ENCODE peak calls at places on chromosomes 5 and 9, in eight cellular contexts. One of them, this sample, is unnamed.

GRCh38 chr9:90909747-90910283 is 108.2 kb downstream of the SYK start:
- DNase-seq in heart left ventricle: no peak
- DNase-seq in Panc1: no peak
- DNase-seq in tibial artery: no peak
- DNase-seq in psoas muscle: no peak
- DNase-seq in hepatocyte: no peak
- DNase-seq in heart right ventricle: no peak
- DNase-seq in CD4-positive, alpha-beta T cell: no peak
- DNase-seq in this sample: no peak

GRCh38 chr9:120839146-120839545 is 3.6 kb downstream of the PSMD5 start:
- DNase-seq in heart left ventricle: no peak
- DNase-seq in Panc1: no peak
- DNase-seq in tibial artery: no peak
- DNase-seq in psoas muscle: no peak
- DNase-seq in hepatocyte: no peak
- DNase-seq in heart right ventricle: no peak
- DNase-seq in CD4-positive, alpha-beta T cell: no peak
- DNase-seq in this sample: no peak

GRCh38 chr5:855771-856530 is 5.2 kb upstream of the ZDHHC11 start:
- DNase-seq in heart left ventricle: peak
- DNase-seq in Panc1: peak
- DNase-seq in tibial artery: peak
- DNase-seq in psoas muscle: peak
- DNase-seq in hepatocyte: no peak
- DNase-seq in heart right ventricle: no peak
- DNase-seq in CD4-positive, alpha-beta T cell: no peak
- DNase-seq in this sample: no peak

GRCh38 chr5:2865856-2866546 is 114.5 kb upstream of the IRX2 start:
- DNase-seq in heart left ventricle: no peak
- DNase-seq in Panc1: no peak
- DNase-seq in tibial artery: no peak
- DNase-seq in psoas muscle: no peak
- DNase-seq in hepatocyte: no peak
- DNase-seq in heart right ventricle: no peak
- DNase-seq in CD4-positive, alpha-beta T cell: no peak
- DNase-seq in this sample: no peak

GRCh38 chr5:122408592-122409219 is 96.7 kb downstream of the SNCAIP start:
- DNase-seq in heart left ventricle: no peak
- DNase-seq in Panc1: no peak
- DNase-seq in tibial artery: no peak
- DNase-seq in psoas muscle: no peak
- DNase-seq in hepatocyte: no peak
- DNase-seq in heart right ventricle: no peak
- DNase-seq in CD4-positive, alpha-beta T cell: no peak
- DNase-seq in this sample: no peak

GRCh38 chr5:128749584-128749983 is 211.5 kb upstream of the FBN2 start:
- DNase-seq in heart left ventricle: no peak
- DNase-seq in Panc1: no peak
- DNase-seq in tibial artery: no peak
- DNase-seq in psoas muscle: no peak
- DNase-seq in hepatocyte: no peak
- DNase-seq in heart right ventricle: no peak
- DNase-seq in CD4-positive, alpha-beta T cell: no peak
- DNase-seq in this sample: no peak

GRCh38 chr9:875119-875962 is 33.8 kb downstream of the DMRT1 start:
- DNase-seq in heart left ventricle: no peak
- DNase-seq in Panc1: no peak
- DNase-seq in tibial artery: no peak
- DNase-seq in psoas muscle: no peak
- DNase-seq in hepatocyte: no peak
- DNase-seq in heart right ventricle: no peak
- DNase-seq in CD4-positive, alpha-beta T cell: no peak
- DNase-seq in this sample: no peak

GRCh38 chr9:112771359-112772214 is 21.0 kb downstream of the SNX30 start:
- DNase-seq in heart left ventricle: no peak
- DNase-seq in Panc1: no peak
- DNase-seq in tibial artery: no peak
- DNase-seq in psoas muscle: no peak
- DNase-seq in hepatocyte: no peak
- DNase-seq in heart right ventricle: no peak
- DNase-seq in CD4-positive, alpha-beta T cell: no peak
- DNase-seq in this sample: no peak

GRCh38 chr5:40171971-40172370 is 507.7 kb upstream of the PTGER4 start:
- DNase-seq in heart left ventricle: no peak
- DNase-seq in Panc1: no peak
- DNase-seq in tibial artery: no peak
- DNase-seq in psoas muscle: no peak
- DNase-seq in hepatocyte: no peak
- DNase-seq in heart right ventricle: no peak
- DNase-seq in CD4-positive, alpha-beta T cell: no peak
- DNase-seq in this sample: no peak

GRCh38 chr5:149046196-149046829 is 16.5 kb downstream of the SH3TC2 start:
- DNase-seq in heart left ventricle: no peak
- DNase-seq in Panc1: no peak
- DNase-seq in tibial artery: no peak
- DNase-seq in psoas muscle: no peak
- DNase-seq in hepatocyte: no peak
- DNase-seq in heart right ventricle: no peak
- DNase-seq in CD4-positive, alpha-beta T cell: no peak
- DNase-seq in this sample: no peak

GRCh38 chr9:87421734-87422133 is 75.9 kb upstream of the DAPK1 start:
- DNase-seq in heart left ventricle: no peak
- DNase-seq in Panc1: no peak
- DNase-seq in tibial artery: no peak
- DNase-seq in psoas muscle: no peak
- DNase-seq in hepatocyte: no peak
- DNase-seq in heart right ventricle: no peak
- DNase-seq in CD4-positive, alpha-beta T cell: no peak
- DNase-seq in this sample: no peak
- H3K27ac ChIP-seq in heart left ventricle: no peak
- H3K27ac ChIP-seq in Panc1: no peak
- H3K27ac ChIP-seq in tibial artery: no peak
- H3K27ac ChIP-seq in psoas muscle: no peak
- H3K27ac ChIP-seq in hepatocyte: no peak
- H3K27ac ChIP-seq in heart right ventricle: no peak
- H3K27ac ChIP-seq in CD4-positive, alpha-beta T cell: no peak
- H3K27ac ChIP-seq in this sample: no peak

GRCh38 chr9:108838017-108838416 is 17.8 kb downstream of the ACTL7B start:
- DNase-seq in heart left ventricle: no peak
- DNase-seq in Panc1: no peak
- DNase-seq in tibial artery: no peak
- DNase-seq in psoas muscle: no peak
- DNase-seq in hepatocyte: no peak
- DNase-seq in heart right ventricle: no peak
- DNase-seq in CD4-positive, alpha-beta T cell: no peak
- DNase-seq in this sample: no peak

GRCh38 chr9:108844391-108844790 is 11.4 kb downstream of the ACTL7B start:
- DNase-seq in heart left ventricle: no peak
- DNase-seq in Panc1: no peak
- DNase-seq in tibial artery: no peak
- DNase-seq in psoas muscle: no peak
- DNase-seq in hepatocyte: no peak
- DNase-seq in heart right ventricle: no peak
- DNase-seq in CD4-positive, alpha-beta T cell: no peak
- DNase-seq in this sample: no peak

GRCh38 chr9:108837530-108837929 is 18.3 kb downstream of the ACTL7B start:
- DNase-seq in heart left ventricle: no peak
- DNase-seq in Panc1: no peak
- DNase-seq in tibial artery: no peak
- DNase-seq in psoas muscle: no peak
- DNase-seq in hepatocyte: no peak
- DNase-seq in heart right ventricle: no peak
- DNase-seq in CD4-positive, alpha-beta T cell: no peak
- DNase-seq in this sample: no peak

GRCh38 chr9:108844856-108845255 is 10.9 kb downstream of the ACTL7B start:
- DNase-seq in heart left ventricle: no peak
- DNase-seq in Panc1: no peak
- DNase-seq in tibial artery: no peak
- DNase-seq in psoas muscle: no peak
- DNase-seq in hepatocyte: no peak
- DNase-seq in heart right ventricle: no peak
- DNase-seq in CD4-positive, alpha-beta T cell: no peak
- DNase-seq in this sample: no peak

GRCh38 chr9:108842610-108843295 is 13.0 kb downstream of the ACTL7B start:
- DNase-seq in heart left ventricle: no peak
- DNase-seq in Panc1: no peak
- DNase-seq in tibial artery: no peak
- DNase-seq in psoas muscle: no peak
- DNase-seq in hepatocyte: no peak
- DNase-seq in heart right ventricle: no peak
- DNase-seq in CD4-positive, alpha-beta T cell: no peak
- DNase-seq in this sample: no peak
- H3K27ac ChIP-seq in heart left ventricle: no peak
- H3K27ac ChIP-seq in Panc1: no peak
- H3K27ac ChIP-seq in tibial artery: no peak
- H3K27ac ChIP-seq in psoas muscle: no peak
- H3K27ac ChIP-seq in hepatocyte: no peak
- H3K27ac ChIP-seq in heart right ventricle: no peak
- H3K27ac ChIP-seq in CD4-positive, alpha-beta T cell: no peak
- H3K27ac ChIP-seq in this sample: no peak

DNA sequence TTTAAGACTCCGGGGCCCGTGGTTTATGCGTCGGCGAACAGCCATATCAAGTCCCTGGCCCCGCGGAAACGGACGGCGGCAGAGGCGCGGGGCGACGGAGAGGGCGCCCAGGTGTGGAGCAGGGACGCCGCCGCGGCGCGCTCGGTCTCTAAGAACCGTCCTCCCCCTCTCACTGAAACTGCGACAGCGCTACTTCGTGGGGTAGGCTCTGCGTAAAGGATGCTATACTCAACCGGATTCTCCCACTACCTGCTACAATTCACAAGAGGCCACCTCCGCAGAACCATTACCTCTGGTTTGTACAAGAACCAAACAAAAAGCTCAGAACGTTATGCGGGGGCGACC is 404 bp downstream of the MRNIP start:
- DNase-seq in heart left ventricle: no peak
- DNase-seq in Panc1: no peak
- DNase-seq in tibial artery: no peak
- DNase-seq in psoas muscle: peak
- DNase-seq in hepatocyte: peak
- DNase-seq in heart right ventricle: no peak
- DNase-seq in CD4-positive, alpha-beta T cell: peak
- DNase-seq in this sample: no peak
- H3K27ac ChIP-seq in heart left ventricle: peak
- H3K27ac ChIP-seq in Panc1: peak
- H3K27ac ChIP-seq in tibial artery: peak
- H3K27ac ChIP-seq in psoas muscle: peak
- H3K27ac ChIP-seq in hepatocyte: peak
- H3K27ac ChIP-seq in heart right ventricle: peak
- H3K27ac ChIP-seq in CD4-positive, alpha-beta T cell: peak
- H3K27ac ChIP-seq in this sample: peak

DNA sequence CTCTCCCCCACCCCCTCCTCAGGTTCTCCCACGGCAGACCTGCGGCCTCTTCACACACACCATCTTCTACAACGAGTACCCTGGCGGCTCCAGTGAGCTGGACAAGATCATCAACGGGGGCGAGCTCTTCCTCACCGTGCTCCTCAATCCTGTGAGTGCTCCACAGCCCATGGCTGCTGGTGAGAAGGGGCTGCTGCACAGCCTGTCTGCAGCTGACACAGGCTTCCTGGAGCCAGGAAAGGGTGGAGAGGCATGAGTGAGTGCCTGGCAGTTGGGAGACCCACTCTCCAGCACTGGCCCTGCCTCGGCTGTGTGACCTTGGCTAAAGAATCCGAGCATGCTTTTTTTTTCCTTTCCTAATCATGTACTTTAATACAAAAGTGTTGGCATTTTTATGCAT is 31.3 kb downstream of the NDST1 start:
- DNase-seq in heart left ventricle: no peak
- DNase-seq in Panc1: no peak
- DNase-seq in tibial artery: no peak
- DNase-seq in psoas muscle: no peak
- DNase-seq in hepatocyte: no peak
- DNase-seq in heart right ventricle: no peak
- DNase-seq in CD4-positive, alpha-beta T cell: no peak
- DNase-seq in this sample: no peak
- H3K27ac ChIP-seq in heart left ventricle: no peak
- H3K27ac ChIP-seq in Panc1: no peak
- H3K27ac ChIP-seq in tibial artery: peak
- H3K27ac ChIP-seq in psoas muscle: no peak
- H3K27ac ChIP-seq in hepatocyte: no peak
- H3K27ac ChIP-seq in heart right ventricle: peak
- H3K27ac ChIP-seq in CD4-positive, alpha-beta T cell: no peak
- H3K27ac ChIP-seq in this sample: no peak

GRCh38 chr5:5373351-5374033 is 49.0 kb upstream of the ICE1 start:
- DNase-seq in heart left ventricle: peak
- DNase-seq in Panc1: no peak
- DNase-seq in tibial artery: peak
- DNase-seq in psoas muscle: peak
- DNase-seq in hepatocyte: no peak
- DNase-seq in heart right ventricle: peak
- DNase-seq in CD4-positive, alpha-beta T cell: no peak
- DNase-seq in this sample: no peak

GRCh38 chr5:5372511-5372910 is 50.0 kb upstream of the ICE1 start:
- DNase-seq in heart left ventricle: no peak
- DNase-seq in Panc1: no peak
- DNase-seq in tibial artery: no peak
- DNase-seq in psoas muscle: no peak
- DNase-seq in hepatocyte: no peak
- DNase-seq in heart right ventricle: no peak
- DNase-seq in CD4-positive, alpha-beta T cell: no peak
- DNase-seq in this sample: no peak

GRCh38 chr5:5371943-5372342 is 50.5 kb upstream of the ICE1 start:
- DNase-seq in heart left ventricle: no peak
- DNase-seq in Panc1: no peak
- DNase-seq in tibial artery: no peak
- DNase-seq in psoas muscle: no peak
- DNase-seq in hepatocyte: no peak
- DNase-seq in heart right ventricle: no peak
- DNase-seq in CD4-positive, alpha-beta T cell: no peak
- DNase-seq in this sample: no peak

GRCh38 chr5:5372930-5373329 is 49.5 kb upstream of the ICE1 start:
- DNase-seq in heart left ventricle: no peak
- DNase-seq in Panc1: no peak
- DNase-seq in tibial artery: no peak
- DNase-seq in psoas muscle: no peak
- DNase-seq in hepatocyte: no peak
- DNase-seq in heart right ventricle: no peak
- DNase-seq in CD4-positive, alpha-beta T cell: no peak
- DNase-seq in this sample: no peak

DNA sequence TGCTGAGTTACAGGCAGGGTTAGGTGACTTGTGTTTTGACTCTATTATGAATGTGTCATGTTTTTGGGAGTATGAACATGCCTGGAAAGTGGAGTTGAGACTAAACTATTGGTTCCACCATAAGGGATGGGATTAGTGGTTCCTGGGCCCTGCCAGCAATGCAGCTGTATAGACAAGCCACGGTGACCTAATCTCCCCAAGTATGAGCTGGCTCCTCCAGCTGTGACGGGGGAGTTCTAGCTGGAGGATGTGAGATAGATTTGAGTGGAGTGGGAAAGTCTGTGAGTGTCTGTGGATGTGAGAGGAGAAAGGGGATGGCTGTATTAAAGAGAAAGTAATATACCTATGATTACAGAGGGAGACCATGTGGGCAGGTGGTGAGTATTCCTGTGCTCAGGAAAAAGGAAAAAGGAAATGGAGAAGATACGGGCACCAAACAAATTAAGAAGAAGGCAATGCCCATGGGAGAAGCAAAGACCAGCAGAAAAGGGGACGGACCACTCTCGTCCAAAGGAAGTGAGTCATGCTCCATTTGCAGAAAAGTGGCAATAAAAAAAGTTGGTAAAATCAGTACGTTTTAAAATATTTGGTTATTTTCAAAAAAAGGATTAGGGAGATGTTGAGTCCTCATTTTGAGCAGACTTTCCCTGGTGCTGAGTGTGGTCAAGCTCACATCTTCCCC is 48.3 kb upstream of the ICE1 start:
- DNase-seq in heart left ventricle: peak
- DNase-seq in Panc1: no peak
- DNase-seq in tibial artery: no peak
- DNase-seq in psoas muscle: no peak
- DNase-seq in hepatocyte: no peak
- DNase-seq in heart right ventricle: peak
- DNase-seq in CD4-positive, alpha-beta T cell: no peak
- DNase-seq in this sample: no peak
- H3K27ac ChIP-seq in heart left ventricle: peak
- H3K27ac ChIP-seq in Panc1: no peak
- H3K27ac ChIP-seq in tibial artery: no peak
- H3K27ac ChIP-seq in psoas muscle: peak
- H3K27ac ChIP-seq in hepatocyte: no peak
- H3K27ac ChIP-seq in heart right ventricle: peak
- H3K27ac ChIP-seq in CD4-positive, alpha-beta T cell: no peak
- H3K27ac ChIP-seq in this sample: no peak

This sample was measured in pancreas.